ENCODE peak calls at places on chromosomes 2 and 18, in five cellular contexts. N is breast epithelium, W is ELR, J is germinal center, U is retinal pigment epithelial cell. V is an unnamed sample.

GRCh38 chr2:240449764-240450531 is 14.5 kb downstream of the GPC1 start:
- DNase-seq in N (no peak), W (no peak), J (no peak), U (no peak), V (no peak)

GRCh38 chr2:212454149-212454548 is 84.5 kb downstream of the ERBB4 start:
- DNase-seq in N (no peak), W (no peak), J (no peak), U (no peak), V (no peak)

GRCh38 chr18:48844271-48844670 is 106.5 kb downstream of the SMAD7 start:
- DNase-seq in N (no peak), W (no peak), J (no peak), U (no peak), V (no peak)

GRCh38 chr2:225340923-225341322 is 58.6 kb upstream of the NYAP2 start:
- DNase-seq in N (no peak), W (peak), J (no peak), U (no peak), V (no peak)

GRCh38 chr2:84953535-84953934 is 17.4 kb upstream of the KCMF1 start:
- DNase-seq in N (no peak), W (no peak), J (no peak), U (no peak), V (no peak)

GRCh38 chr18:34738173-34738894 is 28.2 kb downstream of the DTNA start:
- DNase-seq in N (no peak), W (peak), J (no peak), U (peak), V (no peak)

GRCh38 chr18:40197711-40198110 is 1757.3 kb upstream of the PIK3C3 start:
- DNase-seq in N (no peak), W (no peak), J (no peak), U (no peak), V (no peak)

GRCh38 chr18:46518438-46518837 is 138.6 kb downstream of the LOXHD1 start:
- DNase-seq in N (no peak), W (peak), J (no peak), U (no peak), V (no peak)

GRCh38 chr2:241582806-241583205 is 24.3 kb downstream of the BOK start:
- DNase-seq in N (no peak), W (no peak), J (no peak), U (no peak), V (no peak)

GRCh38 chr2:175207741-175208438 is 26.4 kb upstream of the ATP5MC3 start:
- DNase-seq in N (no peak), W (no peak), J (no peak), U (no peak), V (no peak)

GRCh38 chr18:79680100-79680879 is 687 bp downstream of the CTDP1 start:
- DNase-seq in N (no peak), W (peak), J (peak), U (peak), V (no peak)

GRCh38 chr2:176128172-176129012 is 1.1 kb upstream of the HOXD8 start:
- DNase-seq in N (no peak), W (peak), J (no peak), U (no peak), V (peak)

GRCh38 chr2:122389694-122390093 is 634.2 kb downstream of the TSN start:
- DNase-seq in N (no peak), W (no peak), J (no peak), U (no peak), V (no peak)

GRCh38 chr2:217994776-217995274 is 8.0 kb downstream of the TNS1 start:
- DNase-seq in N (no peak), W (peak), J (no peak), U (no peak), V (no peak)

GRCh38 chr2:43192039-43192438 is 34.4 kb downstream of the ZFP36L2 start:
- DNase-seq in N (no peak), W (peak), J (no peak), U (no peak), V (no peak)

GRCh38 chr18:13268035-13268700 is 49.6 kb downstream of the LDLRAD4 start:
- DNase-seq in N (no peak), W (no peak), J (no peak), U (peak), V (no peak)

GRCh38 chr2:45578056-45578843 is 32.8 kb downstream of the SRBD1 start:
- DNase-seq in N (no peak), W (peak), J (no peak), U (no peak), V (no peak)

GRCh38 chr2:127371037-127371436 is 16.7 kb downstream of the MAP3K2 start:
- DNase-seq in N (no peak), W (no peak), J (no peak), U (no peak), V (peak)